ENCODE peak calls at places on chromosomes 7 and 10, in eight cellular contexts. One of them, this sample, is unnamed.

GRCh38 chr7:143013897-143014296 is 13.0 kb downstream of the OR9A2 start:
- DNase-seq in body of pancreas: no peak
- DNase-seq in left ventricle myocardium inferior: no peak
- DNase-seq in PC-9: no peak
- DNase-seq in fibroblast of lung: peak; percentile 89
- DNase-seq in CD4-positive, alpha-beta T cell: no peak
- DNase-seq in colonic mucosa: no peak
- DNase-seq in HCT116: no peak
- DNase-seq in this sample: peak; percentile 16

GRCh38 chr7:101964680-101965079 is 147.3 kb downstream of the CUX1 start:
- DNase-seq in colonic mucosa: no peak
- DNase-seq in body of pancreas: no peak
- DNase-seq in fibroblast of lung: no peak
- DNase-seq in left ventricle myocardium inferior: no peak
- DNase-seq in CD4-positive, alpha-beta T cell: no peak
- DNase-seq in PC-9: no peak
- DNase-seq in HCT116: no peak
- DNase-seq in this sample: no peak

GRCh38 chr7:143882611-143883078 is 19.3 kb downstream of the TCAF1 start:
- DNase-seq in PC-9: no peak
- DNase-seq in colonic mucosa: peak; percentile 64
- DNase-seq in fibroblast of lung: peak; percentile 73
- DNase-seq in CD4-positive, alpha-beta T cell: no peak
- DNase-seq in HCT116: no peak
- DNase-seq in left ventricle myocardium inferior: peak; percentile 79
- DNase-seq in body of pancreas: peak; percentile 44
- DNase-seq in this sample: no peak

GRCh38 chr10:26534384-26534783 is 96.2 kb downstream of the APBB1IP start:
- DNase-seq in fibroblast of lung: no peak
- DNase-seq in HCT116: peak; percentile 37
- DNase-seq in colonic mucosa: no peak
- DNase-seq in CD4-positive, alpha-beta T cell: no peak
- DNase-seq in PC-9: no peak
- DNase-seq in left ventricle myocardium inferior: no peak
- DNase-seq in body of pancreas: no peak
- DNase-seq in this sample: no peak

GRCh38 chr7:50627824-50628361 is 62.7 kb upstream of the DDC start:
- DNase-seq in body of pancreas: no peak
- DNase-seq in CD4-positive, alpha-beta T cell: no peak
- DNase-seq in PC-9: no peak
- DNase-seq in left ventricle myocardium inferior: no peak
- DNase-seq in HCT116: no peak
- DNase-seq in fibroblast of lung: no peak
- DNase-seq in colonic mucosa: no peak
- DNase-seq in this sample: no peak

GRCh38 chr10:50497758-50498157 is 126.0 kb downstream of the SGMS1 start:
- DNase-seq in fibroblast of lung: peak; percentile 86
- DNase-seq in PC-9: peak; percentile 75
- DNase-seq in left ventricle myocardium inferior: no peak
- DNase-seq in HCT116: no peak
- DNase-seq in CD4-positive, alpha-beta T cell: no peak
- DNase-seq in body of pancreas: no peak
- DNase-seq in colonic mucosa: no peak
- DNase-seq in this sample: no peak

GRCh38 chr10:22651276-22651980 is 63.0 kb downstream of the PIP4K2A start:
- DNase-seq in HCT116: no peak
- DNase-seq in PC-9: no peak
- DNase-seq in left ventricle myocardium inferior: no peak
- DNase-seq in CD4-positive, alpha-beta T cell: no peak
- DNase-seq in body of pancreas: no peak
- DNase-seq in fibroblast of lung: no peak
- DNase-seq in colonic mucosa: no peak
- DNase-seq in this sample: no peak

GRCh38 chr7:131056007-131056406 is 271.7 kb upstream of the MKLN1 start:
- DNase-seq in CD4-positive, alpha-beta T cell: no peak
- DNase-seq in fibroblast of lung: no peak
- DNase-seq in left ventricle myocardium inferior: no peak
- DNase-seq in PC-9: no peak
- DNase-seq in body of pancreas: no peak
- DNase-seq in colonic mucosa: no peak
- DNase-seq in HCT116: no peak
- DNase-seq in this sample: no peak

GRCh38 chr7:108347616-108348015 is 108.6 kb downstream of the NRCAM start:
- DNase-seq in body of pancreas: no peak
- DNase-seq in colonic mucosa: no peak
- DNase-seq in PC-9: peak; percentile 44
- DNase-seq in left ventricle myocardium inferior: no peak
- DNase-seq in HCT116: no peak
- DNase-seq in CD4-positive, alpha-beta T cell: no peak
- DNase-seq in fibroblast of lung: peak; percentile 77
- DNase-seq in this sample: no peak

GRCh38 chr7:28725045-28725630 is 233.0 kb downstream of the TRIL start:
- DNase-seq in body of pancreas: no peak
- DNase-seq in CD4-positive, alpha-beta T cell: no peak
- DNase-seq in fibroblast of lung: no peak
- DNase-seq in colonic mucosa: no peak
- DNase-seq in HCT116: no peak
- DNase-seq in left ventricle myocardium inferior: no peak
- DNase-seq in PC-9: no peak
- DNase-seq in this sample: no peak

GRCh38 chr10:104406715-104407517 is 53.3 kb downstream of the CFAP58 start:
- DNase-seq in colonic mucosa: no peak
- DNase-seq in left ventricle myocardium inferior: no peak
- DNase-seq in HCT116: peak; percentile 57
- DNase-seq in CD4-positive, alpha-beta T cell: no peak
- DNase-seq in body of pancreas: no peak
- DNase-seq in PC-9: peak; percentile 41
- DNase-seq in fibroblast of lung: peak; percentile 57
- DNase-seq in this sample: peak; percentile 3

GRCh38 chr10:71223365-71224058 is 11.1 kb downstream of the UNC5B start:
- DNase-seq in HCT116: no peak
- DNase-seq in fibroblast of lung: no peak
- DNase-seq in colonic mucosa: no peak
- DNase-seq in body of pancreas: peak; percentile 3
- DNase-seq in PC-9: no peak
- DNase-seq in left ventricle myocardium inferior: no peak
- DNase-seq in CD4-positive, alpha-beta T cell: no peak
- DNase-seq in this sample: no peak

GRCh38 chr10:30026578-30026977 is 32.8 kb downstream of the JCAD start:
- DNase-seq in HCT116: no peak
- DNase-seq in colonic mucosa: no peak
- DNase-seq in fibroblast of lung: no peak
- DNase-seq in left ventricle myocardium inferior: no peak
- DNase-seq in CD4-positive, alpha-beta T cell: no peak
- DNase-seq in PC-9: no peak
- DNase-seq in body of pancreas: no peak
- DNase-seq in this sample: no peak

GRCh38 chr7:36613214-36613613 is 111.1 kb downstream of the AOAH start:
- DNase-seq in left ventricle myocardium inferior: no peak
- DNase-seq in HCT116: no peak
- DNase-seq in CD4-positive, alpha-beta T cell: no peak
- DNase-seq in body of pancreas: no peak
- DNase-seq in fibroblast of lung: no peak
- DNase-seq in PC-9: no peak
- DNase-seq in colonic mucosa: no peak
- DNase-seq in this sample: no peak

GRCh38 chr7:25148772-25149575 is 23.9 kb upstream of the CYCS start:
- DNase-seq in fibroblast of lung: peak; percentile 2
- DNase-seq in left ventricle myocardium inferior: no peak
- DNase-seq in PC-9: no peak
- DNase-seq in HCT116: no peak
- DNase-seq in body of pancreas: no peak
- DNase-seq in CD4-positive, alpha-beta T cell: no peak
- DNase-seq in colonic mucosa: no peak
- DNase-seq in this sample: no peak

GRCh38 chr7:36670585-36671431 is 53.5 kb downstream of the AOAH start:
- DNase-seq in CD4-positive, alpha-beta T cell: peak; percentile 57
- DNase-seq in fibroblast of lung: peak; percentile 41
- DNase-seq in left ventricle myocardium inferior: no peak
- DNase-seq in colonic mucosa: peak; percentile 82
- DNase-seq in body of pancreas: peak; percentile 66
- DNase-seq in PC-9: no peak
- DNase-seq in HCT116: peak; percentile 60
- DNase-seq in this sample: peak; percentile 27

GRCh38 chr10:131001438-131001837 is 310.1 kb downstream of the TCERG1L start:
- DNase-seq in body of pancreas: no peak
- DNase-seq in fibroblast of lung: no peak
- DNase-seq in HCT116: no peak
- DNase-seq in CD4-positive, alpha-beta T cell: no peak
- DNase-seq in left ventricle myocardium inferior: no peak
- DNase-seq in colonic mucosa: no peak
- DNase-seq in PC-9: no peak
- DNase-seq in this sample: no peak

DNA sequence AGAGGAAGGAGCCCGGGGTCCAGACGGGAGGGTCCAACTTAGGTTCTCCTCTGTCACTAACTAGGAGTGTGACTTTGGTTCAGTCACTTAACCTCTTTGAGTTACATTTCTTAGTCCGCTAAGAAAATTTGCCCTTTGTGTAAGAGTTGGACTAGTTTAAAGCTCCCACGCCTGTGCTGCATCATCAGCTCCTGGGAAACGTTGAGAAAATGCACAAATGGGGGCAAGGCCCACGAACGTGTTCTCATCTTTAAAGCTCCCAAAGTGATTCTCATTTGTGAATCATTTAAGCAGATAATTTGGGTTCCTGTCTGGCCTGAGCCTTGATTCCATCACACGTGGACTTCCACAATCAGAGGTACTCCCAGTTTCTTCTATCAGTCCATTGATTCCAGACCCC is 6.3 kb downstream of the ZNF467 start:
- DNase-seq in CD4-positive, alpha-beta T cell: no peak
- DNase-seq in body of pancreas: no peak
- DNase-seq in left ventricle myocardium inferior: no peak
- DNase-seq in HCT116: no peak
- DNase-seq in colonic mucosa: no peak
- DNase-seq in PC-9: no peak
- DNase-seq in fibroblast of lung: no peak
- DNase-seq in this sample: no peak
- H3K27me3 ChIP-seq in CD4-positive, alpha-beta T cell: no peaks in the 10 kb centered on the region
- H3K27me3 ChIP-seq in body of pancreas: no peaks in the 10 kb centered on the region
- H3K27me3 ChIP-seq in left ventricle myocardium inferior: peaks cover 44% of the 10 kb centered on the region
- H3K27me3 ChIP-seq in HCT116: no peaks in the 10 kb centered on the region
- H3K27me3 ChIP-seq in colonic mucosa: peaks cover 25% of the 10 kb centered on the region
- H3K27me3 ChIP-seq in PC-9: peaks cover 4% of the 10 kb centered on the region
- H3K27me3 ChIP-seq in fibroblast of lung: no peaks in the 10 kb centered on the region
- H3K27me3 ChIP-seq in this sample: peaks cover 18% of the 10 kb centered on the region

GRCh38 chr10:69449841-69450240 is 1.4 kb upstream of the TSPAN15 start:
- DNase-seq in PC-9: peak; percentile 92
- DNase-seq in colonic mucosa: peak; percentile 86
- DNase-seq in left ventricle myocardium inferior: no peak
- DNase-seq in HCT116: peak; percentile 77
- DNase-seq in CD4-positive, alpha-beta T cell: peak; percentile 37
- DNase-seq in fibroblast of lung: no peak
- DNase-seq in body of pancreas: peak; percentile 75
- DNase-seq in this sample: no peak
- TF ChIP-seq CTCF in PC-9: peak; percentile 87
- TF ChIP-seq CTCF in colonic mucosa: peak; percentile 44
- TF ChIP-seq CTCF in left ventricle myocardium inferior: peak; percentile 76
- TF ChIP-seq CTCF in HCT116: peak; percentile 71
- TF ChIP-seq CTCF in CD4-positive, alpha-beta T cell: peak; percentile 53
- TF ChIP-seq CTCF in fibroblast of lung: no peak
- TF ChIP-seq CTCF in body of pancreas: peak; percentile 59
- TF ChIP-seq CTCF in this sample: peak; percentile 45

GRCh38 chr10:101226506-101226887 is 2.8 kb downstream of the LBX1 start:
- DNase-seq in left ventricle myocardium inferior: no peak
- DNase-seq in HCT116: no peak
- DNase-seq in body of pancreas: no peak
- DNase-seq in fibroblast of lung: no peak
- DNase-seq in PC-9: no peak
- DNase-seq in colonic mucosa: no peak
- DNase-seq in CD4-positive, alpha-beta T cell: no peak
- DNase-seq in this sample: no peak

GRCh38 chr10:101224910-101225823 is 4.1 kb downstream of the LBX1 start:
- DNase-seq in PC-9: no peak
- DNase-seq in colonic mucosa: no peak
- DNase-seq in fibroblast of lung: no peak
- DNase-seq in CD4-positive, alpha-beta T cell: no peak
- DNase-seq in body of pancreas: no peak
- DNase-seq in left ventricle myocardium inferior: no peak
- DNase-seq in HCT116: no peak
- DNase-seq in this sample: no peak

GRCh38 chr10:101224060-101224909 is 5.0 kb downstream of the LBX1 start:
- DNase-seq in fibroblast of lung: no peak
- DNase-seq in PC-9: no peak
- DNase-seq in body of pancreas: no peak
- DNase-seq in CD4-positive, alpha-beta T cell: no peak
- DNase-seq in left ventricle myocardium inferior: no peak
- DNase-seq in HCT116: no peak
- DNase-seq in colonic mucosa: no peak
- DNase-seq in this sample: no peak

GRCh38 chr10:101226888-101227736 is 2.2 kb downstream of the LBX1 start:
- DNase-seq in fibroblast of lung: no peak
- DNase-seq in CD4-positive, alpha-beta T cell: no peak
- DNase-seq in HCT116: no peak
- DNase-seq in PC-9: no peak
- DNase-seq in colonic mucosa: no peak
- DNase-seq in left ventricle myocardium inferior: no peak
- DNase-seq in body of pancreas: no peak
- DNase-seq in this sample: no peak

DNA sequence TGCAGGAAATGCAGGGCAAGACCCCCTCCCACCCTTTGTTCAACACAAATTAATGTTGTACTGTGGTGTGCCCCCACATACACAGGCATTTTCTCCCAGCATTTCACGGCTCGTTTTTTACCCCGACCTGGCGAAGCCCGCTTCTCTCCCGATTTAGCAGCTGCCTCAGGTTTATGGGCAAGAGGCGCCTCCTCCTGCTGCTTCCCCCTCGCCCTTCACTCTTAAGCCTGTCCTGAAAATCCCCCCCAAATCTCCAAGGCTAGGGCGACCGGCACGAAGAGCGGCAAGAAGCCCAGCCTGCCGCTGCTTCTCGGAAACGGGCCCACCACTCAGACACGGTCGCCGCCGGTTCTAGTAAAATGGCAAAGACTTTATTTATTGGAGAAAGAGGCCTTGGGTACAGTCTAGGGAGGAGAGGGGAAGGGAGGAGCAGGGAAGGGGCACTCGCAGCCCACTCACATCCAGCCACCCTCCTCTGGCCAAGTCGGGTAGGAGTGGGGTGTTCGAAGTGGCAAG is 3.4 kb downstream of the LBX1 start:
- DNase-seq in fibroblast of lung: no peak
- DNase-seq in body of pancreas: no peak
- DNase-seq in left ventricle myocardium inferior: no peak
- DNase-seq in colonic mucosa: no peak
- DNase-seq in PC-9: no peak
- DNase-seq in CD4-positive, alpha-beta T cell: no peak
- DNase-seq in HCT116: no peak
- DNase-seq in this sample: no peak
- H3K27me3 ChIP-seq in fibroblast of lung: peaks cover 91% of the 10 kb centered on the region
- H3K27me3 ChIP-seq in body of pancreas: peaks cover 22% of the 10 kb centered on the region
- H3K27me3 ChIP-seq in left ventricle myocardium inferior: peaks cover 100% of the 10 kb centered on the region
- H3K27me3 ChIP-seq in colonic mucosa: peaks cover 99% of the 10 kb centered on the region
- H3K27me3 ChIP-seq in PC-9: peaks cover 38% of the 10 kb centered on the region
- H3K27me3 ChIP-seq in CD4-positive, alpha-beta T cell: peaks cover 97% of the 10 kb centered on the region
- H3K27me3 ChIP-seq in HCT116: no peaks in the 10 kb centered on the region
- H3K27me3 ChIP-seq in this sample: peaks cover 90% of the 10 kb centered on the region

DNA sequence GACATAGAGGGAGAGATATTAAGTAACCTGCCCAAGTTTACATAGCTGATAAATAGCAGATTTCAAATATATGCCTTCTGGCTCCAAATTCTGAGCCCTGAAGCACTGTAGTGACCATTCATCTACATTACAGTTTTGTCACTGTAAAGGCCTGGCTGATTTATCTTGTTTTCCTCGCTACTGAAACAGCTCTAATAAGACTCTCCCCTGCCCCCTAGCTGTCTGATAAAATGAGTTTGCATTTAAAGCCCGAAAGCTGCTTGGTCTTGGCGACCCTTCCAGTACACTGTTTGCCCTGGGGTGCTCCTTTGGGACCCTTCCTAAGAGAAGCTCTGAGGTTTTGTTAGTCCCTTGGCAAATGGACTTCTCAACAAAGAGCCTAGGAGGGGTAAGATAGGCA is 59.7 kb upstream of the RAB11FIP2 start:
- DNase-seq in CD4-positive, alpha-beta T cell: no peak
- DNase-seq in left ventricle myocardium inferior: no peak
- DNase-seq in colonic mucosa: peak; percentile 18
- DNase-seq in PC-9: no peak
- DNase-seq in fibroblast of lung: peak; percentile 14
- DNase-seq in body of pancreas: no peak
- DNase-seq in HCT116: peak; percentile 8
- DNase-seq in this sample: no peak
- TF ChIP-seq CTCF in CD4-positive, alpha-beta T cell: peak; percentile 20
- TF ChIP-seq CTCF in left ventricle myocardium inferior: peak; percentile 59
- TF ChIP-seq CTCF in colonic mucosa: no peak
- TF ChIP-seq CTCF in PC-9: peak; percentile 32
- TF ChIP-seq CTCF in fibroblast of lung: peak; percentile 36
- TF ChIP-seq CTCF in body of pancreas: peak; percentile 57
- TF ChIP-seq CTCF in HCT116: peak; percentile 69
- TF ChIP-seq CTCF in this sample: peak; percentile 56